ENCODE peak calls at places on chromosome 2, in seven cellular contexts. K is heart right ventricle, E is psoas muscle, W is cardiac muscle cell, I is left ventricle myocardium inferior, Q is ovary, D is adrenal gland. U is an unnamed sample.
A peak's percentile ranks its signal among the peaks of the same experiment; 100 is the strongest.

GRCh38 chr2:198371902-198372611 is 567.7 kb downstream of the PLCL1 start:
- DNase-seq in E (no peak), I (no peak), Q (no peak), K (no peak), D (no peak), W (no peak), U (no peak)

GRCh38 chr2:17578466-17578928 is 38.0 kb downstream of the VSNL1 start:
- DNase-seq in I (no peak), Q (no peak), E (no peak), K (no peak), W (no peak), D (no peak), U (no peak)

GRCh38 chr2:235641333-235641732 is 147.5 kb downstream of the AGAP1 start:
- DNase-seq in E (no peak), Q (no peak), D (no peak), W (peak; percentile 26), I (no peak), K (no peak), U (no peak)

GRCh38 chr2:29460191-29460590 is 345.0 kb downstream of the CLIP4 start:
- DNase-seq in K (no peak), E (no peak), Q (no peak), D (no peak), I (no peak), W (no peak), U (no peak)

GRCh38 chr2:196266855-196267254 is 95.5 kb upstream of the STK17B start:
- DNase-seq in Q (no peak), I (no peak), D (no peak), W (peak; percentile 16), E (no peak), K (no peak), U (no peak)

GRCh38 chr2:115443550-115444185 is 1001.2 kb downstream of the DPP10 start:
- DNase-seq in K (no peak), W (no peak), D (no peak), E (no peak), I (no peak), Q (no peak), U (no peak)

GRCh38 chr2:132430895-132431294 is 14.3 kb downstream of the GPR39 start:
- DNase-seq in D (no peak), K (no peak), I (no peak), Q (no peak), E (no peak), W (no peak), U (no peak)

GRCh38 chr2:111117666-111118454 is 2.9 kb upstream of the BCL2L11 start:
- DNase-seq in Q (peak; percentile 23), E (peak; percentile 57), I (peak; percentile 36), D (peak; percentile 26), K (peak; percentile 32), W (peak; percentile 38), U (peak; percentile 77)

GRCh38 chr2:215793747-215794595 is 219.4 kb downstream of the MREG start:
- DNase-seq in E (no peak), D (peak; percentile 44), K (peak; percentile 58), I (no peak), W (no peak), Q (no peak), U (no peak)

GRCh38 chr2:204486855-204487254 is 58.4 kb upstream of the PARD3B start:
- DNase-seq in Q (no peak), K (no peak), E (no peak), I (no peak), D (no peak), W (no peak), U (no peak)

GRCh38 chr2:9408641-9409151 is 14.6 kb downstream of the ITGB1BP1 start:
- DNase-seq in W (no peak), I (no peak), D (no peak), K (no peak), E (no peak), Q (no peak), U (no peak)

GRCh38 chr2:44598731-44599529 is 237.2 kb downstream of the CAMKMT start:
- DNase-seq in W (no peak), E (no peak), Q (no peak), D (no peak), K (no peak), I (no peak), U (no peak)

GRCh38 chr2:134727385-134727784 is 8.6 kb upstream of the TMEM163 start:
- DNase-seq in I (no peak), D (peak; percentile 43), Q (no peak), W (no peak), K (no peak), E (no peak), U (no peak)

GRCh38 chr2:196291873-196292800 is 120.8 kb upstream of the STK17B start:
- DNase-seq in I (no peak), W (peak; percentile 42), K (no peak), E (no peak), Q (no peak), D (peak; percentile 34), U (peak; percentile 72)

GRCh38 chr2:216633616-216634316 is 546 bp downstream of the IGFBP2 start:
- DNase-seq in Q (no peak), D (peak; percentile 30), E (no peak), W (peak; percentile 62), K (no peak), I (no peak), U (peak; percentile 68)

GRCh38 chr2:96800762-96801463 is 15.2 kb upstream of the CNNM3 start:
- DNase-seq in D (peak; percentile 81), E (peak; percentile 92), K (peak; percentile 64), Q (peak; percentile 71), I (peak; percentile 69), W (peak; percentile 79), U (peak; percentile 88)

GRCh38 chr2:238527565-238527964 is 100.8 kb downstream of the ASB1 start:
- DNase-seq in K (no peak), W (no peak), Q (no peak), D (no peak), E (no peak), I (no peak), U (peak; percentile 7)

GRCh38 chr2:48529189-48529588 is 765 bp upstream of the STON1 start:
- DNase-seq in K (no peak), E (no peak), W (peak; percentile 47), I (no peak), Q (peak; percentile 54), D (no peak), U (no peak)

GRCh38 chr2:228180126-228181097 is 1.1 kb downstream of the SPHKAP start:
- DNase-seq in Q (no peak), D (no peak), I (peak; percentile 47), E (peak; percentile 39), W (peak; percentile 71), K (peak; percentile 41), U (peak; percentile 44)

GRCh38 chr2:217291259-217291658 is 431.4 kb upstream of the TNP1 start:
- DNase-seq in W (peak; percentile 63), Q (no peak), K (no peak), E (no peak), I (no peak), D (no peak), U (no peak)

GRCh38 chr2:173056705-173057368 is 18.8 kb upstream of the MAP3K20 start:
- DNase-seq in W (no peak), D (no peak), E (no peak), Q (no peak), I (no peak), K (peak; percentile 25), U (no peak)

GRCh38 chr2:88811238-88811637 is 119.8 kb downstream of the RPIA start:
- DNase-seq in I (no peak), D (no peak), W (no peak), E (no peak), Q (no peak), K (no peak), U (no peak)

GRCh38 chr2:13046557-13047165 is 329.9 kb downstream of the TRIB2 start:
- DNase-seq in E (no peak), I (no peak), Q (no peak), D (no peak), K (no peak), W (no peak), U (no peak)

GRCh38 chr2:104769096-104769495 is 84.8 kb upstream of the POU3F3 start:
- DNase-seq in Q (no peak), I (no peak), W (no peak), K (no peak), D (no peak), E (no peak), U (no peak)

GRCh38 chr2:42314892-42315468 is 46.0 kb downstream of the COX7A2L start:
- DNase-seq in E (no peak), D (no peak), K (no peak), Q (no peak), W (no peak), I (no peak), U (no peak)

GRCh38 chr2:199460808-199461454 is 3.2 kb upstream of the SATB2 start:
- DNase-seq in W (no peak), D (no peak), E (no peak), Q (no peak), K (no peak), I (no peak), U (no peak)

GRCh38 chr2:178782236-178782635 is 25.0 kb downstream of the TTN start:
- DNase-seq in W (no peak), E (no peak), D (no peak), Q (no peak), K (no peak), I (no peak), U (no peak)

GRCh38 chr2:65387017-65387416 is 45.4 kb downstream of the SPRED2 start:
- DNase-seq in E (no peak), Q (no peak), K (no peak), W (no peak), I (no peak), D (no peak), U (no peak)
- TF ChIP-seq CTCF in E (no peak), Q (no peak), K (no peak), W (no peak), I (peak; percentile 15), D (no peak), U (no peak)

GRCh38 chr2:127847926-127848325 is 10.0 kb downstream of the POLR2D start:
- DNase-seq in D (no peak), E (no peak), K (no peak), Q (no peak), I (no peak), W (no peak), U (no peak)
- H3K36me3 ChIP-seq in D (no peaks in the 10 kb centered on the region), E (peaks cover 18% of the 10 kb centered on the region), K (peaks cover 77% of the 10 kb centered on the region), Q (no peaks in the 10 kb centered on the region), I (peaks cover 64% of the 10 kb centered on the region), W (peaks cover 32% of the 10 kb centered on the region), U (peaks cover 31% of the 10 kb centered on the region)

DNA sequence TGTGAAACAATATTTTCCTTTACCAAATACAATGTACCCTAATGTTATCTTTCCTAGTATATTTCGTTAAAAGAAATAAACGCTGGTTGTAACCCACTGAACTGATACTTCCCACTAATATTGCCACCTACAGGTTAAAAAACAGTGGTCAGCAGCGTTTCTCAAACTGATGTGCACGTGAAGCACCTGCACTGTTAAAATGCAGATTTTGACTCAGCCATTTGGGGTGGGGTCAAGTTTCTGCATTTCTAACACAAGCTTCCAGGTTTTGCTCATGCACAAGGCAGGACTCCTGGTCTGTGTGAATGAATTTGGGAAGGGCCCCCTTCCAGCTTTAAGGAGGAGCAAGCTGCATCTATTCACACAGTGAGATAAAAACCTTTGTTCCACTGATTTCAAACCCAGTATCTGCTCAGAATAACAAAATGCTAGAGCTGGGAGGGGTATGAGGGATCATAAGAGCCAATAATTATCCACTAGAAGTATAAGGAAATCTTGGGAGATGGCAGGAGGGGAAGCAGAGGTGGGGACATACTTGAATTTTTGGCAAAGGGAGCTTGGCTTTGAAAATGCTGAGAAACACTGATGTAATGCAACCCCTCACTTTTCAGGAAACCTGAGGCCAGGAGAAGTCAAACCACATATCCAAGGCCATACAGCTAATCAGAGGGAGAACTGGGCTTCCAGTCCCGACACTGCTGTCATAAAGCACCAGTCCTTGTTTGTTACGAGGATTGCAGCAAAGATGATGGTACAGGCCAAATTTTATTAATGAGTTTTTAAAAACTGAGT is 116.2 kb downstream of the RBMS1 start:
- DNase-seq in E (no peak), Q (no peak), K (no peak), W (no peak), D (no peak), I (no peak), U (no peak)
- TF ChIP-seq CTCF in E (peak; percentile 5), Q (no peak), K (peak; percentile 34), W (no peak), D (no peak), I (peak; percentile 23), U (no peak)

GRCh38 chr2:101362316-101362715 is 25.0 kb downstream of the CREG2 start:
- DNase-seq in K (no peak), I (no peak), Q (no peak), E (no peak), W (no peak), D (no peak), U (no peak)
- H3K36me3 ChIP-seq in K (no peaks in the 10 kb centered on the region), I (no peaks in the 10 kb centered on the region), Q (no peaks in the 10 kb centered on the region), E (no peaks in the 10 kb centered on the region), W (no peaks in the 10 kb centered on the region), D (no peaks in the 10 kb centered on the region), U (no peaks in the 10 kb centered on the region)

U was measured in kidney.